ENCODE peak calls at places on chromosomes 11 and 22, in seven cellular contexts. F, O, H, T, U, J and B are unnamed samples.
A peak's percentile ranks its signal among the peaks of the same experiment; 100 is the strongest.

GRCh38 chr22:37690407-37690806 is 4.3 kb downstream of the NOL12 start:
- DNase-seq in T (no peak), F (no peak), U (no peak), H (no peak), O (no peak), J (no peak), B (no peak)

GRCh38 chr11:15073361-15074205 is at the start of gene CALCB:
- DNase-seq in F (no peak), J (no peak), U (peak; percentile 10), O (no peak), H (peak; percentile 4), T (no peak), B (peak; percentile 23)

GRCh38 chr11:61971177-61972111 is 4.0 kb upstream of the FTH1 start:
- DNase-seq in U (peak; percentile 99), J (peak; percentile 86), O (peak; percentile 98), F (peak; percentile 88), T (peak; percentile 100), H (peak; percentile 98), B (peak; percentile 99)

GRCh38 chr11:123421589-123421988 is 8.5 kb upstream of the GRAMD1B start:
- DNase-seq in U (no peak), O (no peak), J (no peak), T (no peak), H (no peak), F (no peak), B (no peak)

GRCh38 chr11:118524356-118524755 is 2.9 kb upstream of the TTC36 start:
- DNase-seq in U (no peak), F (no peak), T (no peak), O (no peak), J (no peak), H (no peak), B (no peak)

GRCh38 chr11:12876988-12877387 is 132.1 kb upstream of the RASSF10 start:
- DNase-seq in O (no peak), F (no peak), T (peak; percentile 80), J (no peak), H (no peak), U (no peak), B (no peak)

GRCh38 chr11:26950260-26950719 is 43.6 kb upstream of the FIBIN start:
- DNase-seq in J (no peak), O (peak; percentile 12), H (peak; percentile 86), F (no peak), U (peak; percentile 94), T (no peak), B (peak; percentile 62)

GRCh38 chr11:94835571-94835970 is 67.4 kb downstream of the AMOTL1 start:
- DNase-seq in J (no peak), U (peak; percentile 70), F (no peak), O (no peak), H (peak; percentile 29), T (no peak), B (no peak)

GRCh38 chr11:30282289-30282631 is 40.6 kb upstream of the ARL14EP start:
- DNase-seq in T (no peak), O (no peak), H (no peak), U (no peak), F (no peak), J (no peak), B (no peak)

GRCh38 chr11:61125310-61125684 is 23.0 kb downstream of the CD5 start:
- DNase-seq in J (no peak), O (no peak), U (no peak), F (no peak), T (no peak), H (no peak), B (no peak)

GRCh38 chr11:1479006-1479677 is 7.4 kb downstream of the MOB2 start:
- DNase-seq in J (no peak), U (no peak), O (peak; percentile 12), H (no peak), T (no peak), F (no peak), B (no peak)

DNA sequence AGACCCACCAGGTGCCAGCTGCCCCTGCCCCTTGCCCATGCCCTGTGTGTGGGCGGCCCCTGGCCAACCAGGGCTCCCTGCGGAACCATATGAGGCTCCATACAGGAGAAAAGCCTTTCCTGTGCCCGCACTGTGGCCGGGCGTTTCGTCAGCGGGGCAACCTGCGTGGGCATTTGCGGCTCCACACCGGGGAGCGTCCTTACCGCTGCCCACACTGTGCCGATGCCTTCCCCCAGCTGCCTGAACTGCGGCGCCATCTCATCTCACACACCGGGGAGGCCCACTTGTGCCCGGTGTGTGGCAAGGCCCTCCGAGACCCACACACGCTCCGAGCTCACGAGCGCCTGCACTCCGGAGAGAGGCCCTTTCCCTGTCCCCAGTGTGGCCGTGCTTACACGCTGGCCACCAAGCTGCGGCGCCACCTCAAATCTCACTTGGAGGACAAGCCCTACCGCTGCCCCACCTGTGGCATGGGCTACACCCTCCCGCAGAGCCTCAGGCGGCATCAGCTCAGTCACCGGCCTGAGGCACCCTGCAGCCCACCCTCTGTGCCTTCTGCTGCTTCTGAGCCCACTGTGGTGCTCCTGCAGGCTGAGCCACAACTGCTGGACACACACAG is 4.3 kb downstream of the ZNF408 start:
- DNase-seq in O (no peak), T (no peak), J (no peak), U (no peak), H (no peak), F (no peak), B (no peak)
- H3K36me3 ChIP-seq in O (peaks cover 55% of the 10 kb centered on the region), T (no peaks in the 10 kb centered on the region), J (peaks cover 31% of the 10 kb centered on the region), U (peaks cover 50% of the 10 kb centered on the region), H (peaks cover 36% of the 10 kb centered on the region), F (peaks cover 23% of the 10 kb centered on the region), B (peaks cover 42% of the 10 kb centered on the region)

GRCh38 chr22:11605468-11605981 is 3922.5 kb upstream of the OR11H1 start:
- DNase-seq in O (no peak), H (no peak), J (no peak), U (no peak), T (no peak), F (no peak), B (no peak)
- H3K9me3 ChIP-seq in O (no peaks in the 10 kb centered on the region), H (peaks cover 3% of the 10 kb centered on the region), J (peaks cover 64% of the 10 kb centered on the region), U (peaks cover 40% of the 10 kb centered on the region), T (no peaks in the 10 kb centered on the region), F (peaks cover 20% of the 10 kb centered on the region), B (no peaks in the 10 kb centered on the region)

GRCh38 chr22:27873476-27873875 is 45.6 kb downstream of the PITPNB start:
- DNase-seq in J (no peak), F (no peak), O (no peak), T (no peak), U (no peak), H (no peak), B (no peak)

GRCh38 chr22:27868738-27869282 is 50.2 kb downstream of the PITPNB start:
- DNase-seq in F (no peak), J (no peak), H (no peak), T (no peak), U (no peak), O (no peak), B (no peak)

GRCh38 chr22:27872488-27872887 is 46.6 kb downstream of the PITPNB start:
- DNase-seq in J (no peak), H (no peak), U (no peak), O (no peak), F (no peak), T (no peak), B (no peak)

GRCh38 chr22:27870234-27871191 is 48.5 kb downstream of the PITPNB start:
- DNase-seq in J (no peak), O (no peak), F (no peak), T (no peak), U (no peak), H (no peak), B (no peak)

GRCh38 chr22:27871306-27872014 is 47.6 kb downstream of the PITPNB start:
- DNase-seq in H (no peak), U (no peak), T (no peak), J (no peak), O (no peak), F (no peak), B (no peak)
- H3K36me3 ChIP-seq in H (peaks cover 36% of the 10 kb centered on the region), U (peaks cover 17% of the 10 kb centered on the region), T (no peaks in the 10 kb centered on the region), J (peaks cover 4% of the 10 kb centered on the region), O (peaks cover 33% of the 10 kb centered on the region), F (peaks cover 20% of the 10 kb centered on the region), B (peaks cover 80% of the 10 kb centered on the region)

GRCh38 chr11:17369685-17370243 is 18.2 kb downstream of the NCR3LG1 start:
- DNase-seq in U (no peak), O (no peak), F (no peak), H (no peak), J (no peak), T (no peak), B (no peak)
- H3K9me3 ChIP-seq in U (peaks cover 47% of the 10 kb centered on the region), O (peaks cover 33% of the 10 kb centered on the region), F (peaks cover 49% of the 10 kb centered on the region), H (peaks cover 46% of the 10 kb centered on the region), J (peaks cover 54% of the 10 kb centered on the region), T (peaks cover 9% of the 10 kb centered on the region), B (no peaks in the 10 kb centered on the region)